ENCODE peak calls at places on chromosomes 11 and 22, in six cellular contexts. One of them, this sample, is unnamed.

GRCh38 chr22:22037229-22037628 is 54.6 kb upstream of the TOP3B start:
- DNase-seq in thoracic aorta: no peak
- DNase-seq in MM.1S: peak; percentile 87
- DNase-seq in tibial artery: no peak
- DNase-seq in heart right ventricle: no peak
- DNase-seq in left ventricle myocardium inferior: no peak
- DNase-seq in this sample: no peak

GRCh38 chr11:47768090-47768620 is 1.0 kb upstream of the FNBP4 start:
- DNase-seq in thoracic aorta: no peak
- DNase-seq in MM.1S: peak; percentile 54
- DNase-seq in tibial artery: peak; percentile 84
- DNase-seq in heart right ventricle: peak; percentile 85
- DNase-seq in left ventricle myocardium inferior: peak; percentile 78
- DNase-seq in this sample: no peak

GRCh38 chr22:46650078-46650810 is 30.1 kb downstream of the GRAMD4 start:
- DNase-seq in thoracic aorta: no peak
- DNase-seq in MM.1S: no peak
- DNase-seq in tibial artery: no peak
- DNase-seq in heart right ventricle: no peak
- DNase-seq in left ventricle myocardium inferior: no peak
- DNase-seq in this sample: no peak

GRCh38 chr22:38863531-38864131 is 8.4 kb downstream of the CBX6 start:
- DNase-seq in thoracic aorta: no peak
- DNase-seq in MM.1S: no peak
- DNase-seq in tibial artery: peak; percentile 66
- DNase-seq in heart right ventricle: no peak
- DNase-seq in left ventricle myocardium inferior: no peak
- DNase-seq in this sample: no peak

GRCh38 chr11:100827934-100828661 is 141.0 kb downstream of the ARHGAP42 start:
- DNase-seq in thoracic aorta: no peak
- DNase-seq in MM.1S: peak; percentile 40
- DNase-seq in tibial artery: no peak
- DNase-seq in heart right ventricle: no peak
- DNase-seq in left ventricle myocardium inferior: no peak
- DNase-seq in this sample: no peak

GRCh38 chr11:95443386-95443785 is 212.4 kb upstream of the SESN3 start:
- DNase-seq in thoracic aorta: no peak
- DNase-seq in MM.1S: peak; percentile 95
- DNase-seq in tibial artery: no peak
- DNase-seq in heart right ventricle: no peak
- DNase-seq in left ventricle myocardium inferior: no peak
- DNase-seq in this sample: no peak

GRCh38 chr11:131999084-131999483 is 628.7 kb downstream of the NTM start:
- DNase-seq in thoracic aorta: no peak
- DNase-seq in MM.1S: no peak
- DNase-seq in tibial artery: no peak
- DNase-seq in heart right ventricle: no peak
- DNase-seq in left ventricle myocardium inferior: no peak
- DNase-seq in this sample: no peak

GRCh38 chr11:117072517-117073218 is 25.6 kb downstream of the SIK3 start:
- DNase-seq in thoracic aorta: no peak
- DNase-seq in MM.1S: no peak
- DNase-seq in tibial artery: no peak
- DNase-seq in heart right ventricle: no peak
- DNase-seq in left ventricle myocardium inferior: no peak
- DNase-seq in this sample: no peak

GRCh38 chr11:101442936-101443521 is 140.8 kb downstream of the TRPC6 start:
- DNase-seq in thoracic aorta: no peak
- DNase-seq in MM.1S: no peak
- DNase-seq in tibial artery: no peak
- DNase-seq in heart right ventricle: no peak
- DNase-seq in left ventricle myocardium inferior: no peak
- DNase-seq in this sample: no peak

GRCh38 chr11:126791991-126792390 is 208.6 kb downstream of the KIRREL3 start:
- DNase-seq in thoracic aorta: no peak
- DNase-seq in MM.1S: no peak
- DNase-seq in tibial artery: no peak
- DNase-seq in heart right ventricle: no peak
- DNase-seq in left ventricle myocardium inferior: no peak
- DNase-seq in this sample: no peak

GRCh38 chr22:37304595-37305343 is 22.5 kb downstream of the CYTH4 start:
- DNase-seq in thoracic aorta: no peak
- DNase-seq in MM.1S: no peak
- DNase-seq in tibial artery: no peak
- DNase-seq in heart right ventricle: no peak
- DNase-seq in left ventricle myocardium inferior: no peak
- DNase-seq in this sample: no peak

GRCh38 chr11:122882809-122883681 is 486 bp downstream of the JHY start:
- DNase-seq in thoracic aorta: no peak
- DNase-seq in MM.1S: peak; percentile 51
- DNase-seq in tibial artery: peak; percentile 74
- DNase-seq in heart right ventricle: peak; percentile 48
- DNase-seq in left ventricle myocardium inferior: peak; percentile 55
- DNase-seq in this sample: no peak

GRCh38 chr11:115982666-115983065 is 478.5 kb upstream of the CADM1 start:
- DNase-seq in thoracic aorta: no peak
- DNase-seq in MM.1S: no peak
- DNase-seq in tibial artery: no peak
- DNase-seq in heart right ventricle: no peak
- DNase-seq in left ventricle myocardium inferior: no peak
- DNase-seq in this sample: no peak

GRCh38 chr11:84819128-84819527 is 808.0 kb downstream of the DLG2 start:
- DNase-seq in thoracic aorta: no peak
- DNase-seq in MM.1S: peak; percentile 80
- DNase-seq in tibial artery: no peak
- DNase-seq in heart right ventricle: no peak
- DNase-seq in left ventricle myocardium inferior: no peak
- DNase-seq in this sample: no peak

GRCh38 chr11:45610627-45611026 is 54.8 kb downstream of the CHST1 start:
- DNase-seq in thoracic aorta: no peak
- DNase-seq in MM.1S: no peak
- DNase-seq in tibial artery: no peak
- DNase-seq in heart right ventricle: no peak
- DNase-seq in left ventricle myocardium inferior: no peak
- DNase-seq in this sample: no peak

GRCh38 chr11:79269923-79270322 is 170.9 kb downstream of the TENM4 start:
- DNase-seq in thoracic aorta: no peak
- DNase-seq in MM.1S: no peak
- DNase-seq in tibial artery: no peak
- DNase-seq in heart right ventricle: no peak
- DNase-seq in left ventricle myocardium inferior: no peak
- DNase-seq in this sample: no peak

GRCh38 chr11:17803751-17804334 is 69.3 kb downstream of the KCNC1 start:
- DNase-seq in thoracic aorta: no peak
- DNase-seq in MM.1S: no peak
- DNase-seq in tibial artery: no peak
- DNase-seq in heart right ventricle: no peak
- DNase-seq in left ventricle myocardium inferior: no peak
- DNase-seq in this sample: no peak

GRCh38 chr11:34185926-34186841 is 80.8 kb downstream of the NAT10 start:
- DNase-seq in thoracic aorta: no peak
- DNase-seq in MM.1S: no peak
- DNase-seq in tibial artery: no peak
- DNase-seq in heart right ventricle: no peak
- DNase-seq in left ventricle myocardium inferior: no peak
- DNase-seq in this sample: no peak

GRCh38 chr11:125373426-125374391 is 122.4 kb downstream of the FEZ1 start:
- DNase-seq in thoracic aorta: no peak
- DNase-seq in MM.1S: no peak
- DNase-seq in tibial artery: peak; percentile 79
- DNase-seq in heart right ventricle: peak; percentile 66
- DNase-seq in left ventricle myocardium inferior: peak; percentile 31
- DNase-seq in this sample: no peak

GRCh38 chr22:46274381-46274780 is 6.6 kb downstream of the TTC38 start:
- DNase-seq in thoracic aorta: no peak
- DNase-seq in MM.1S: no peak
- DNase-seq in tibial artery: peak; percentile 53
- DNase-seq in heart right ventricle: no peak
- DNase-seq in left ventricle myocardium inferior: no peak
- DNase-seq in this sample: no peak

GRCh38 chr11:72040497-72041363 is 39.6 kb downstream of the NUMA1 start:
- DNase-seq in thoracic aorta: peak; percentile 76
- DNase-seq in MM.1S: peak; percentile 74
- DNase-seq in tibial artery: peak; percentile 98
- DNase-seq in heart right ventricle: peak; percentile 96
- DNase-seq in left ventricle myocardium inferior: peak; percentile 97
- DNase-seq in this sample: peak; percentile 32

GRCh38 chr11:72037554-72038311 is 39.0 kb downstream of the IL18BP start:
- DNase-seq in thoracic aorta: no peak
- DNase-seq in MM.1S: no peak
- DNase-seq in tibial artery: no peak
- DNase-seq in heart right ventricle: no peak
- DNase-seq in left ventricle myocardium inferior: peak; percentile 40
- DNase-seq in this sample: no peak

GRCh38 chr11:72039108-72039850 is 40.6 kb downstream of the IL18BP start:
- DNase-seq in thoracic aorta: no peak
- DNase-seq in MM.1S: no peak
- DNase-seq in tibial artery: peak; percentile 78
- DNase-seq in heart right ventricle: no peak
- DNase-seq in left ventricle myocardium inferior: no peak
- DNase-seq in this sample: no peak

GRCh38 chr11:72038491-72038890 is 39.8 kb downstream of the IL18BP start:
- DNase-seq in thoracic aorta: no peak
- DNase-seq in MM.1S: no peak
- DNase-seq in tibial artery: peak; percentile 91
- DNase-seq in heart right ventricle: peak; percentile 75
- DNase-seq in left ventricle myocardium inferior: peak; percentile 67
- DNase-seq in this sample: no peak

DNA sequence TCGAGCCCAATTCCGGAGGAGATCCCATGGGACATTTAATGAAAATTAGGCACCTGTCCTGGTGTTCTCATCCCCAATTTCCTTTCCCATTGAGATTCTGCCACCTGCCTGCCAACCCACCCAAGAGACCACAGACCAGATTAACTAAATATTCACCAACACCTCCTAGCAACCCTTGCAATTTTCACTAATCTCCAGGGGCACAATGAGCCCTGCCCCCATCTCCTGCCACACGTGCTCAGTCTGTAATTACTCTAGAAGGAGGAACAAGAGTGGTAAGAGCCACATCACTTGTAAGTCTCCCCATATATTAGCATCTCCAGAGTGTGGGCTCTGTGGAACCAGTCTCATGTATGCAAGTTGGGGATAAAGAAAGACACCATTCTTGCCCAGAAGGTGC is 38.0 kb downstream of the IL18BP start:
- DNase-seq in thoracic aorta: no peak
- DNase-seq in MM.1S: no peak
- DNase-seq in tibial artery: no peak
- DNase-seq in heart right ventricle: no peak
- DNase-seq in left ventricle myocardium inferior: no peak
- DNase-seq in this sample: no peak
- H3K4me1 ChIP-seq in thoracic aorta: peaks cover 36% of the 10 kb centered on the region
- H3K4me1 ChIP-seq in MM.1S: peaks cover 29% of the 10 kb centered on the region
- H3K4me1 ChIP-seq in tibial artery: peaks cover 80% of the 10 kb centered on the region
- H3K4me1 ChIP-seq in heart right ventricle: peaks cover 69% of the 10 kb centered on the region
- H3K4me1 ChIP-seq in left ventricle myocardium inferior: peaks cover 89% of the 10 kb centered on the region
- H3K4me1 ChIP-seq in this sample: peaks cover 31% of the 10 kb centered on the region

DNA sequence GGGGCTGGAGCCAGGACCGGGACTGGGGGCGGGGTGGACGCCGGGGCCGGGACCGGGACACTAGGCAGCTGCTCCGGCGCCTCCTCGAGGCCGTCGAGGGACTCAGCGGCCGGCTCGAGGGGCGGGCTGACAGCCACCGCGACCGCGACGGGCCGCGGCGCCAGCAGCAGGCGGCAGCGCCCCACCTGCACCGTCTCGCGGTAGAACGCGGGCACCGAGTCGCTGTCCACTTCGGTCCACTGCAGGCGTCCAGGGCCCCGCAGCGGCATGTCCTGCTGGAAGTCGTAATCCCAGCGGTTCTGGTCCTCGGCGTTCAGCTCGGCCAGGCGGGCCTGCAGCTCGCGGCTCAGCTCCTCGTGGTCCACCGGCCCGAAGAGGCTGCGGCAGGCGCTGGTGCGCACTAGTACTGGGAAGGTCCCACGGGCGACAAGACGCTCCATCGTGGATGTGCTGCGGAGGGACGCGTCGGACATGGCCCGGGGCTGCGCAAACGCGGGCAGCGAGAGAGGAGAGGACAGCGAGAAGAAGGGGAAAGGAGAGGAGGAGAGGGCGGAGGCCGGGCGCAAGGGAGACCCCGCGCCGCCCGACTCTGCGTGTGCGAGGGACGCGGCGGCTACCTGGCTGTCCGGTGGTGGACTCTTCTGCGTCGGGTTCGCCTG is 429 bp downstream of the CDKN1C start:
- DNase-seq in thoracic aorta: no peak
- DNase-seq in MM.1S: peak; percentile 71
- DNase-seq in tibial artery: peak; percentile 79
- DNase-seq in heart right ventricle: peak; percentile 52
- DNase-seq in left ventricle myocardium inferior: peak; percentile 63
- DNase-seq in this sample: no peak
- TF ChIP-seq CTCF in thoracic aorta: peak; percentile 23
- TF ChIP-seq CTCF in MM.1S: peak; percentile 41
- TF ChIP-seq CTCF in tibial artery: peak; percentile 18
- TF ChIP-seq CTCF in heart right ventricle: peak; percentile 35
- TF ChIP-seq CTCF in left ventricle myocardium inferior: peak; percentile 42
- TF ChIP-seq CTCF in this sample: peak; percentile 32

GRCh38 chr11:12687216-12687623 is 13.0 kb downstream of the TEAD1 start:
- DNase-seq in thoracic aorta: no peak
- DNase-seq in MM.1S: no peak
- DNase-seq in tibial artery: no peak
- DNase-seq in heart right ventricle: no peak
- DNase-seq in left ventricle myocardium inferior: no peak
- DNase-seq in this sample: no peak

GRCh38 chr11:12685229-12685628 is 11.0 kb downstream of the TEAD1 start:
- DNase-seq in thoracic aorta: no peak
- DNase-seq in MM.1S: no peak
- DNase-seq in tibial artery: no peak
- DNase-seq in heart right ventricle: no peak
- DNase-seq in left ventricle myocardium inferior: no peak
- DNase-seq in this sample: no peak

GRCh38 chr11:12684821-12685220 is 10.6 kb downstream of the TEAD1 start:
- DNase-seq in thoracic aorta: no peak
- DNase-seq in MM.1S: no peak
- DNase-seq in tibial artery: no peak
- DNase-seq in heart right ventricle: no peak
- DNase-seq in left ventricle myocardium inferior: no peak
- DNase-seq in this sample: no peak

GRCh38 chr11:12687740-12688139 is 13.5 kb downstream of the TEAD1 start:
- DNase-seq in thoracic aorta: no peak
- DNase-seq in MM.1S: no peak
- DNase-seq in tibial artery: no peak
- DNase-seq in heart right ventricle: no peak
- DNase-seq in left ventricle myocardium inferior: no peak
- DNase-seq in this sample: no peak

GRCh38 chr11:12686246-12687060 is 12.2 kb downstream of the TEAD1 start:
- DNase-seq in thoracic aorta: no peak
- DNase-seq in MM.1S: no peak
- DNase-seq in tibial artery: no peak
- DNase-seq in heart right ventricle: no peak
- DNase-seq in left ventricle myocardium inferior: no peak
- DNase-seq in this sample: no peak
- H3K4me1 ChIP-seq in thoracic aorta: peaks cover 18% of the 10 kb centered on the region
- H3K4me1 ChIP-seq in MM.1S: peaks cover 31% of the 10 kb centered on the region
- H3K4me1 ChIP-seq in tibial artery: peaks cover 45% of the 10 kb centered on the region
- H3K4me1 ChIP-seq in heart right ventricle: peaks cover 67% of the 10 kb centered on the region
- H3K4me1 ChIP-seq in left ventricle myocardium inferior: peaks cover 99% of the 10 kb centered on the region
- H3K4me1 ChIP-seq in this sample: peaks cover 31% of the 10 kb centered on the region

DNA sequence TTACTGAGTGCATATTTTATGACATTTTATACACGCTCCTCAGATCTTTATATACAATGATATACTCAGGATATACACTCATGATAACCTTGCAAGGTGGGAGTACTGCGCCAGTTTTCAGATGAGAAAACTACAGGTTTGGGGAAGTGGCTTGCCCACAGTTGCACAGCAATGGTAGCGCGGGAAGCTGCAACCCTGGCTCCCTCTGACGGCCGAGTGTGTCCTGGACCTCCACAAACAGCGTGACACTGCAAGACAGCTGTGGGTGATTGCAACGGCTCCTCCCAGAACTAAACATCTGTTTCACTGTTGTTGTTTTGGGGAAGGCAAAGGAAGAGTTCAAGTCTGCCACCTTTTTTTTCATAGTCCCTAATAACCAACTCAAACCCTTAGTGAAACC is 47.0 kb downstream of the PACSIN2 start:
- DNase-seq in thoracic aorta: no peak
- DNase-seq in MM.1S: no peak
- DNase-seq in tibial artery: peak; percentile 80
- DNase-seq in heart right ventricle: peak; percentile 73
- DNase-seq in left ventricle myocardium inferior: peak; percentile 69
- DNase-seq in this sample: no peak
- TF ChIP-seq CTCF in thoracic aorta: no peak
- TF ChIP-seq CTCF in MM.1S: no peak
- TF ChIP-seq CTCF in tibial artery: no peak
- TF ChIP-seq CTCF in heart right ventricle: peak; percentile 53
- TF ChIP-seq CTCF in left ventricle myocardium inferior: peak; percentile 47
- TF ChIP-seq CTCF in this sample: peak; percentile 9

This sample was measured in esophagus squamous epithelium.